ENCODE peak calls at places on chromosomes 6 and 20, in five cellular contexts. S is body of pancreas; T is effector memory CD4-positive, alpha-beta T cell; Z is tibial artery; M is heart right ventricle. H is an unnamed sample. For H3K36me3, the result is how much of the 10 kb centered on the place peaks cover.

GRCh38 chr6:128725271-128726233 is 157.4 kb upstream of the LAMA2 start:
- DNase-seq in S (peak), T (no peak), Z (no peak), M (no peak), H (no peak)

GRCh38 chr20:58112017-58112781 is 116.3 kb downstream of the ANKRD60 start:
- DNase-seq in S (no peak), T (no peak), Z (no peak), M (no peak), H (no peak)

GRCh38 chr6:168102093-168102985 is 23.3 kb upstream of the FRMD1 start:
- DNase-seq in S (peak), T (no peak), Z (no peak), M (no peak), H (no peak)

GRCh38 chr6:126210398-126211075 is 129.4 kb upstream of the CENPW start:
- DNase-seq in S (no peak), T (no peak), Z (no peak), M (no peak), H (no peak)

GRCh38 chr20:63090682-63091571 is 84.2 kb upstream of the BHLHE23 start:
- DNase-seq in S (no peak), T (no peak), Z (no peak), M (peak), H (peak)

GRCh38 chr6:137705166-137706064 is 161.6 kb upstream of the TNFAIP3 start:
- DNase-seq in S (peak), T (peak), Z (peak), M (peak), H (peak)

GRCh38 chr6:159036673-159037072 is 8.1 kb downstream of the TAGAP start:
- DNase-seq in S (no peak), T (no peak), Z (no peak), M (no peak), H (no peak)

GRCh38 chr6:17281100-17281496 is at the start of gene RBM24:
- DNase-seq in S (peak), T (no peak), Z (peak), M (peak), H (peak)

GRCh38 chr6:53718597-53719460 is 53.3 kb upstream of the KLHL31 start:
- DNase-seq in S (peak), T (no peak), Z (peak), M (no peak), H (no peak)

GRCh38 chr6:24766685-24767462 is 7.9 kb upstream of the GMNN start:
- DNase-seq in S (no peak), T (no peak), Z (no peak), M (no peak), H (no peak)

GRCh38 chr6:40340957-40341356 is 246.2 kb downstream of the LRFN2 start:
- DNase-seq in S (peak), T (no peak), Z (no peak), M (no peak), H (peak)

GRCh38 chr6:31820051-31820389 is 4.7 kb downstream of the HSPA1A start:
- DNase-seq in S (no peak), T (no peak), Z (no peak), M (no peak), H (no peak)

GRCh38 chr6:132830236-132830799 is 15.9 kb downstream of the RPS12 start:
- DNase-seq in S (no peak), T (no peak), Z (no peak), M (no peak), H (no peak)

GRCh38 chr6:43500921-43501320 is 9.2 kb downstream of the LRRC73 start:
- DNase-seq in S (no peak), T (no peak), Z (no peak), M (no peak), H (no peak)

GRCh38 chr6:43505718-43506117 is 4.4 kb downstream of the LRRC73 start:
- DNase-seq in S (no peak), T (no peak), Z (no peak), M (no peak), H (no peak)

GRCh38 chr6:43504756-43505593 is 5.2 kb downstream of the LRRC73 start:
- DNase-seq in S (no peak), T (no peak), Z (no peak), M (no peak), H (no peak)

GRCh38 chr6:43502666-43503065 is 7.5 kb downstream of the LRRC73 start:
- DNase-seq in S (no peak), T (no peak), Z (no peak), M (peak), H (no peak)

DNA sequence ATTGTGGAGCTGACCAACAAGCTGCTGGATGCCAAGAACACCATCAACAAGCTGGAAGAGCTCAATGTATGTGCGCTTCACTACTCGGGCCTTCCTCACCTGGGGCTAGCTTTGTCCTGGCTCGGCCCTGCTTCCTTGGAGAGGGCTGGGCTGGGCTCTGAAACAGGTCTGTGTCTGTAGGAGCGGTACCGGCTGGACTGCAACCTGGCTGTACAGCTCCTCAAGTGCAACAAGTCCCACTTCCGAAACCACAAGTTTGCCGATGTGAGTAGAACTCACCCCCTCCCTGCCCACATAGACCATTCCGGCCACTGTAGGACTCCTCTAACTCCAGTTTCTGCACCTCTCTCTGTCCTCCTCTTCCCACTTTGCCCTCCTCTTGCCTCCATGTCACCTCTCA is 6.7 kb downstream of the LRRC73 start:
- DNase-seq in S (no peak), T (no peak), Z (no peak), M (no peak), H (no peak)
- H3K36me3 ChIP-seq in S (under half), T (half or more), Z (half or more), M (under half), H (half or more)

GRCh38 chr6:12024715-12025434 is 12.8 kb downstream of the HIVEP1 start:
- DNase-seq in S (no peak), T (no peak), Z (no peak), M (no peak), H (no peak)
- H3K36me3 ChIP-seq in S (under half), T (under half), Z (under half), M (under half), H (under half)

DNA sequence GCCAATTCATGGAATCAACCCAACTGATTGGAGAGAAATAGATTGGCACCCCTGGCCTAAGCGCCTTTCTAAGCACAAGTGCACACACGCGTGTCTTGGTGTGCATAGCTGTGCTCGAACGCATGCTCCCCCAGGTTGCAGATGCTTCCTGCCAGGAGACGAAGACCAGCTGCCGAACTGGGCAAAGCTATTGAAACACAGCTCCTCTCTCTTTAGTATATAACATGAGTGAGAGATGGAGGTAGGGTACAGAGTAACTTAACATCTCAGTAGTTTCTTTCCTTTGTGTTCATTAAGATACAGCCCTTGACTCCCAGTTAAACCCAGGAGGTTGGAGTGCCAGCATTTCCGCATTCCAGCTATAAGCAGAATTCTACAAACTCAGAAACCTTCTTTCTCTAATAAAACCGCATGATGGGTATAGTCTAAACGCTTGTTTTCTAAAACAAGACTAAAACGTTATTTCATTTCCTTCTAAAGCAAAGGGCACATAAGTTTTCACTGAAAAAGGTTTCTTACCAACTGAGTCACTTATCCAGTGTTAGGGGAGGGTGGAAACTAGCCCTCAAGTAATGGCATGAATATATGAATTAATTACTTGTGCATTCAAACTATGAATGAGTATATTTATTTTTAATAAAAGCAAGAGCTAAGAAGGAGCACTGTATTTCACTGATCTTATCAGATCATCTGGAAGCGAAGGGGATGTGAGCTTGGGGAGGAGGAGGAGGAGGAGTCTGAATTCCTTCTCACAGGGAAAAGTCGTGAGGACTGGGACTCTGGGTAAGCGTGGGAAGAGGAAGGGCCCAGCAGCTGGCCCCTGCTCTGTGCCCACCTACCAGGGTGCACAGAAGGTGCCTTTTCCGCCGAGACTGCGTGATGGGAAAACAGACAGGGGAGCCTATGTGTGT is 179.2 kb downstream of the TMEM242 start:
- DNase-seq in S (no peak), T (no peak), Z (no peak), M (no peak), H (no peak)
- H3K36me3 ChIP-seq in S (under half), T (under half), Z (under half), M (under half), H (under half)

GRCh38 chr20:32438331-32438858 is 80.3 kb downstream of the ASXL1 start:
- DNase-seq in S (no peak), T (no peak), Z (no peak), M (no peak), H (no peak)
- H3K36me3 ChIP-seq in S (under half), T (half or more), Z (half or more), M (under half), H (half or more)

GRCh38 chr6:83124553-83124952 is 57.1 kb downstream of the DOP1A start:
- DNase-seq in S (no peak), T (no peak), Z (no peak), M (no peak), H (no peak)
- H3K36me3 ChIP-seq in S (under half), T (half or more), Z (half or more), M (half or more), H (under half)

GRCh38 chr6:34839696-34840352 is 47.9 kb downstream of the BLTP3A start:
- DNase-seq in S (no peak), T (no peak), Z (no peak), M (no peak), H (no peak)

GRCh38 chr6:34836008-34836407 is 44.1 kb downstream of the BLTP3A start:
- DNase-seq in S (no peak), T (no peak), Z (no peak), M (no peak), H (no peak)

GRCh38 chr6:34834789-34835518 is 43.1 kb downstream of the BLTP3A start:
- DNase-seq in S (no peak), T (no peak), Z (no peak), M (no peak), H (no peak)

GRCh38 chr6:34837500-34837899 is 45.6 kb downstream of the BLTP3A start:
- DNase-seq in S (no peak), T (no peak), Z (no peak), M (no peak), H (no peak)

GRCh38 chr6:34836451-34836850 is 44.6 kb downstream of the BLTP3A start:
- DNase-seq in S (no peak), T (no peak), Z (no peak), M (no peak), H (no peak)
- H3K36me3 ChIP-seq in S (under half), T (under half), Z (under half), M (under half), H (under half)

DNA sequence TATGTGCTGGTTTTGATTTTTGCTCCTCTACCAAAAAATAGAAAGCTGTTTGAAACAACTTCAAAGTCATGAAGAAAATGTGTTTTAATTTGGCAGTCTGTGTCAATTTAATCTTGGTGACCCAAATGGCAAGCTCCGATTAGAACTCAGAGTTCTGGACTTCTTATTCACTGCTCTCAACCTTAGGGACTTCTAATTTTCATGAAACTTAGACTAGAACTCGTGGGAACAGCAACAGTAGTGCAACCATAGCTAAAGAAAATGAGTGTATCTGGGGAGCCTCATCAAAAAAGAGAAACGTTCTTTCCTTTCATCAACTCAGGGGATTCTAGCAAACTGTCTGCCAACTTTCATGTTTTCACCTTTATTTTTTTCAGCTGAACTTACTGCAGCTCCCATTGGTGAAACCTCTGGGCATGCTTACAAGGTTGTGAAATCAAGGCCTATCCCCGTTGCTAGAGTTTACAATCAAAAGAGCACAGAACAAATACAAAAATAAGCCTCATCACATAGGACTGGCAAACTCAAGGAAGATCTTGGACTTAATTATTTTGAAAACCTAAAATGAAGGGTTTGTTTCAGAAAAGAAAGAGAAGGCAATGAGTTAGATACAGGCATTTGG is 114.0 kb upstream of the HSF2 start:
- DNase-seq in S (no peak), T (no peak), Z (peak), M (no peak), H (no peak)
- H3K36me3 ChIP-seq in S (under half), T (under half), Z (under half), M (under half), H (under half)